ENCODE peak calls at places on chromosomes 5 and 9, in six cellular contexts. K, Y, Z, I, H and B are unnamed samples.

GRCh38 chr9:107638922-107639321 is 149.4 kb upstream of the KLF4 start:
- DNase-seq in K (no peak), H (no peak), Y (peak), Z (no peak), I (peak), B (no peak)

GRCh38 chr9:116873937-116874900 is 187.1 kb downstream of the TRIM32 start:
- DNase-seq in I (no peak), Y (no peak), H (no peak), K (no peak), Z (no peak), B (no peak)

GRCh38 chr5:133083901-133084300 is 32.1 kb downstream of the HSPA4 start:
- DNase-seq in I (no peak), Z (no peak), K (no peak), Y (no peak), H (no peak), B (no peak)

GRCh38 chr5:137635521-137635921 is 100.4 kb downstream of the KLHL3 start:
- DNase-seq in H (no peak), I (no peak), Z (no peak), Y (no peak), K (no peak), B (no peak)

GRCh38 chr9:130483281-130483949 is 38.7 kb downstream of the ASS1 start:
- DNase-seq in H (no peak), Y (no peak), I (no peak), Z (no peak), K (no peak), B (no peak)

GRCh38 chr9:110742741-110743371 is 74.3 kb downstream of the MUSK start:
- DNase-seq in I (no peak), K (no peak), Z (no peak), Y (no peak), H (no peak), B (no peak)

GRCh38 chr5:142602720-142603245 is 83.1 kb downstream of the FGF1 start:
- DNase-seq in Y (no peak), Z (no peak), K (no peak), H (no peak), I (no peak), B (no peak)

GRCh38 chr5:132220476-132220875 is 7.2 kb downstream of the P4HA2 start:
- DNase-seq in H (no peak), I (no peak), K (no peak), Z (no peak), Y (no peak), B (no peak)

GRCh38 chr9:75780185-75780584 is 110.3 kb upstream of the PCSK5 start:
- DNase-seq in Y (no peak), K (no peak), H (no peak), I (no peak), Z (no peak), B (no peak)
- TF ChIP-seq POLR2A in Y (no peak), K (no peak), H (no peak), I (no peak), Z (no peak), B (no peak)

DNA sequence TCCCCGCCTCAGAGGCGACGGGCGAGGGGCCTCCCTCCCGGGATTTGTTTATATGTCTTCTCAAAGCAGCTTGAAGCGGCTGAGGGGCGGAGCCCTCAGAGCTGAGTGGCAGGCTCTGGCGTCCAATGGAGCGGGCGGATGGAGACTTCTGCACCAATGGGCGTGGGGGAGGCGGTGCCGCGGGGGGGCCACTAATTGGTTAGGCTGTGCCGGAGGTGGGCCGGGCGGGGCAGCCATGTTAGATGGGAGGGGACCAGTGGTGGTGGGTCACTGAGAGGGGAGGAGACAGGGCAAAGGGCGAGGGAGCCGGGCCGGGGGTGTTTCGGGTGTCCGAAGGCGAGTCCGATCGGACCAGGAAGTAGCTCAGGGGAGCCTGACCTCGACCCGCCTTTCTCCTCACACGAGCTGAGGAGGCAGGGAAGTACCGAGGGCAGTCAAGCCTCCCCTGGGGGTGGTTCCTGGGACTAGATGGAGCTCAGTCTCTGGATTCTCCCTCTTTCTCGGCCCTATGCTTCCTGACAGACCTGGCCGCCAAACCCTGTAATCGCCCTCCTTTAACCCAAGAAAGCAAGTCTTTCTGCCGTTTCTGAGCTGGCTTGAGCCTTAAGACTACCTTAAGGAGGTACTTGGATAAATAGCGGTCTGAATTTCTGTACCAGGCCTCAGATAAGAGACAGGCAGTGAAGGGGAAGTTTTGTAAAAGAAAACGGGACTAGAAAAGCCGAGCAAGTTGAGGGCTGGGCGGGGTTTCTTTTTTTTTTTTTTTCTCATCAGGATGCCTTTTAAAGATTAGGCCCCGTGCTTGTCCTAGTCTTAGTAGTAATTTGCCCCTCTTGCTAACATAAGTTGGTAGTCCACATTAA is 1.1 kb downstream of the CREBRF start:
- DNase-seq in H (peak), Y (peak), Z (peak), I (peak), K (peak), B (peak)
- TF ChIP-seq POLR2A in H (peak), Y (peak), Z (peak), I (peak), K (peak), B (peak)

DNA sequence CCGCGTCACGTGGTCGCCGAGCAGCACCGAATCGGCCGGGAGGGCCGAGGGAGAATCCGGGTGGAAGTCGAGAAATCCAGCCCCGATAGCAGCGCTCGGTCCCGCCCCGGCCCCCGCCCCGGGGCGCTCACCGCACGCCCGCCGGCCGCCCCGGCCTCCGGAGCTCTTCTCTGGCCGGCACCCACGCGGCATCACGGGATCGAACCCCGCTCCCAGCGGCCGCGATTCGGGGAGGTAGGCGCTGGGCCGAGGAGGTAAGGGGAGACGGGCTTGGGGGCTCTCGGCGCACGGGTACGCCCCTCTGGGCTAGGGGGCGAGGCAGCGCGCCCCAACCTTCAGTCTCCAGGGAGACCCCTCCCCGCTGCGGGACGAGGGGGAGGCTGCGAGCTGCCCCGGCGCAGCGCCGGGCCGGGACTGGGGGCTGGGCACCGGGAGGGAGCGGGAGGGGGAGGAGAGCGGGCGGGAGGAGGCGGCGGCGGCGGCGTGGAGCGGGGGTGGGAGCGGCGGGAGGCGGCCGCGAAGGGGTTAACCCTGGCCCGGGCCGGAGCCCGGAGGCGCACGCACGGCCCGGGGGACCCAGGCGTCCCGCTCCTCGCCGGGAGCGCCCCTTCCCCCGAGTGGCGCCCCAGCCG is 22.0 kb upstream of the NDST1 start:
- DNase-seq in Z (peak), I (peak), Y (peak), H (peak), K (no peak), B (no peak)
- TF ChIP-seq POLR2A in Z (peak), I (no peak), Y (no peak), H (peak), K (no peak), B (peak)

DNA sequence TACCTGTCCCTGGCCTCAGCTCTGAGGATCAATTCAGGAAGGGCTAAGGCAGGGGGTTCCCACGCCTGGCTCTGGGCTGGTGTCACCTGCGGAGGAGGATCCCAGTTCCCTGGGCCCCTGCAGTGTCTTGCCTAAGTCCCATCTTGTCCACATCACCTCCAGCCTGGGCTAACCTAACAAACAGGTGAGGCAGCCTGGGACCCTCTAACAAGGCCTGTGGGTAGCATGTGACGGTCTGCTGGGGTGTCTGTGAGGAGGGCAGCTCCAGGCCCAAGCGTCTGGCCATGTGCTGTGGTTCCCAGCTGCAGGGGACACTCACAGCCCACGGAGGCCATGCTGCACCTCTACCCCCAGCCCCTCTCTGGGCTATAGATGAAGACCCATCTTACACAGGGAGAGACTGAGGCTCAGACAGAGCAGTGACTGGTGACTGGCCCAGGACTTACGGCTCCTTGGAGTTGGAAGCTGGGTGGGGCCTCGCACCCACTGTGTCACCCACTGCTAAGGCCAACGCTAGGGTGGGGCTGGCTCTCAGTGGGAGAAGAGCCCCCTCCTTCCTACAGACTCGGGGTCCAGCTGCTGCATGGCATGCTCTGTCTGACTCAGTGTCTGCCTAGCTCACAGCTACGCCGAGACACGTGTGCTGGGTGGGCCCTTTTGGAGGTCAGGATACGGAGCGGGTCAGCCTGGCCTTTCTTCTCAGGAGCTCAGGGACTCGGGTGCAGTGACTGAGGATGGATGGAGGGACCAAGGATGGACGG is 40.7 kb upstream of the RNF130 start:
- DNase-seq in I (no peak), H (no peak), Y (no peak), K (peak), Z (no peak), B (no peak)
- TF ChIP-seq POLR2A in I (no peak), H (no peak), Y (no peak), K (no peak), Z (no peak), B (no peak)

GRCh38 chr9:6757988-6758417 is 230 bp downstream of the KDM4C start:
- DNase-seq in K (no peak), Y (no peak), H (no peak), I (peak), Z (no peak), B (peak)
- TF ChIP-seq POLR2A in K (no peak), Y (no peak), H (no peak), I (no peak), Z (no peak), B (no peak)

GRCh38 chr9:37486256-37486615 is 488 bp downstream of the POLR1E start:
- DNase-seq in K (no peak), I (no peak), H (no peak), Y (no peak), Z (no peak), B (no peak)

GRCh38 chr9:37486616-37487544 is 1.1 kb downstream of the POLR1E start:
- DNase-seq in I (peak), K (no peak), Y (peak), H (no peak), Z (peak), B (no peak)

GRCh38 chr9:37480759-37481158 is 5.0 kb upstream of the POLR1E start:
- DNase-seq in K (no peak), H (no peak), Z (no peak), Y (no peak), I (no peak), B (no peak)

GRCh38 chr9:37485389-37486255 is at the start of gene POLR1E:
- DNase-seq in K (peak), I (peak), H (peak), Z (peak), Y (peak), B (peak)
- TF ChIP-seq POLR2A in K (peak), I (peak), H (peak), Z (peak), Y (peak), B (peak)

GRCh38 chr5:152094076-152094475 is 169.4 kb upstream of the GLRA1 start:
- DNase-seq in Y (no peak), I (no peak), Z (no peak), H (no peak), K (no peak), B (no peak)
- TF ChIP-seq POLR2A in Y (no peak), I (no peak), Z (no peak), H (no peak), K (no peak), B (no peak)

DNA sequence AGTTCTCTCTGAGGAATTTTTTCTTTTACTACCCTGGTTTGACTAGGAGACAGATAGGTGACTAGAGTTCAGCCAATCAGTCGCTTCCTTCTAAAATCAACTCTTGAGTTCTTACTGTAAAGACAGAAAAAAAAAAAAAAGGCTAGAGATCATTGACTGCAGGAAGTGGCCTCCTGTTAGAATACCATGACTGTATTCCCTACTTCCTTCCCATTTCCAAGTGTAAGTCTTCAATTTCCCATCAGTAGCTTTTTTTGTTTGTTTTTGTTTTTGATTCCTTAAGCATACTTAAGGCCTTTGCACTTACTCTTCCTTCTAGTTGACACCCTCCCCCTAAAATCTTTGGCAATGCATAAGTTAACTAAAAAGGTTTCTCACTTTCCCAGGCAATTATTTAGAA is 154.3 kb downstream of the HMHB1 start:
- DNase-seq in K (no peak), Z (no peak), I (no peak), Y (no peak), H (no peak), B (no peak)
- TF ChIP-seq POLR2A in K (no peak), Z (no peak), I (no peak), Y (no peak), H (no peak), B (no peak)